ENCODE peak calls at places on chromosomes 11 and 22, in six cellular contexts. G is H1, F is tibial nerve, M is A549, Y is stomach, C is GM12878. K is an unnamed sample.

GRCh38 chr11:119585038-119585666 is 143.8 kb downstream of the NECTIN1 start:
- DNase-seq in G (peak; percentile 76), F (no peak), M (no peak), Y (peak; percentile 48), C (no peak), K (no peak)

GRCh38 chr11:126159719-126160344 is 51.6 kb downstream of the RPUSD4 start:
- DNase-seq in G (peak; percentile 76), F (no peak), M (no peak), Y (no peak), C (no peak), K (no peak)

GRCh38 chr22:30906946-30907345 is 61.6 kb downstream of the MORC2 start:
- DNase-seq in G (no peak), F (no peak), M (no peak), Y (no peak), C (no peak), K (peak; percentile 25)

GRCh38 chr11:62611705-62612365 is 740 bp downstream of the EML3 start:
- DNase-seq in G (peak; percentile 56), F (no peak), M (peak; percentile 48), Y (peak; percentile 57), C (no peak), K (peak; percentile 86)

GRCh38 chr11:64406221-64406946 is 47.4 kb downstream of the RPS6KA4 start:
- DNase-seq in G (no peak), F (no peak), M (no peak), Y (no peak), C (no peak), K (peak; percentile 78)

GRCh38 chr11:108592591-108593213 is 866 bp downstream of the EXPH5 start:
- DNase-seq in G (peak; percentile 56), F (no peak), M (no peak), Y (peak; percentile 37), C (no peak), K (no peak)

GRCh38 chr11:102680945-102681344 is 24.6 kb downstream of the MMP27 start:
- DNase-seq in G (no peak), F (no peak), M (no peak), Y (no peak), C (no peak), K (peak; percentile 82)

GRCh38 chr11:12029738-12030363 is 21.4 kb upstream of the DKK3 start:
- DNase-seq in G (no peak), F (no peak), M (no peak), Y (no peak), C (no peak), K (no peak)

GRCh38 chr11:128610765-128611617 is 23.6 kb upstream of the ETS1 start:
- DNase-seq in G (no peak), F (no peak), M (no peak), Y (no peak), C (peak; percentile 93), K (no peak)

GRCh38 chr11:128519353-128519752 is 68.0 kb downstream of the ETS1 start:
- DNase-seq in G (no peak), F (no peak), M (no peak), Y (no peak), C (no peak), K (no peak)

GRCh38 chr11:13970986-13971385 is 8.5 kb downstream of the SPON1 start:
- DNase-seq in G (peak; percentile 53), F (no peak), M (peak; percentile 41), Y (peak; percentile 42), C (no peak), K (no peak)

GRCh38 chr22:46047841-46048595 is 71.1 kb upstream of the WNT7B start:
- DNase-seq in G (no peak), F (peak; percentile 48), M (no peak), Y (peak; percentile 26), C (no peak), K (peak; percentile 72)

GRCh38 chr11:45664376-45665205 is 831 bp downstream of the CHST1 start:
- DNase-seq in G (peak; percentile 62), F (no peak), M (no peak), Y (no peak), C (no peak), K (peak; percentile 64)

GRCh38 chr22:48944756-48945620 is 882.7 kb downstream of the BRD1 start:
- DNase-seq in G (peak; percentile 42), F (no peak), M (no peak), Y (peak; percentile 15), C (no peak), K (peak; percentile 50)

GRCh38 chr11:32340181-32340580 is 95.2 kb downstream of the WT1 start:
- DNase-seq in G (no peak), F (no peak), M (no peak), Y (no peak), C (no peak), K (no peak)

GRCh38 chr22:43441751-43442150 is 29.9 kb downstream of the MPPED1 start:
- DNase-seq in G (no peak), F (no peak), M (no peak), Y (no peak), C (no peak), K (no peak)

GRCh38 chr11:97856666-97857065 is 1164.1 kb upstream of the CNTN5 start:
- DNase-seq in G (peak; percentile 46), F (no peak), M (no peak), Y (no peak), C (no peak), K (no peak)

GRCh38 chr22:20155330-20156041 is 4.6 kb upstream of the CCDC188 start:
- DNase-seq in G (no peak), F (no peak), M (no peak), Y (peak; percentile 38), C (no peak), K (no peak)

GRCh38 chr11:124892750-124893454 is 4.8 kb downstream of the ROBO4 start:
- DNase-seq in G (no peak), F (no peak), M (no peak), Y (no peak), C (no peak), K (peak; percentile 67)

GRCh38 chr11:20342347-20343279 is 20.9 kb upstream of the HTATIP2 start:
- DNase-seq in G (peak; percentile 72), F (no peak), M (no peak), Y (no peak), C (no peak), K (no peak)

GRCh38 chr11:17375547-17375946 is 12.9 kb downstream of the KCNJ11 start:
- DNase-seq in G (no peak), F (no peak), M (no peak), Y (no peak), C (no peak), K (no peak)

GRCh38 chr11:46967962-46968361 is 31.4 kb downstream of the CSTPP1 start:
- DNase-seq in G (no peak), F (no peak), M (no peak), Y (no peak), C (no peak), K (no peak)

GRCh38 chr11:33588056-33588455 is 112.6 kb downstream of the C11orf91 start:
- DNase-seq in G (no peak), F (no peak), M (no peak), Y (no peak), C (no peak), K (no peak)

GRCh38 chr22:24165673-24166072 is 15.6 kb upstream of the SUSD2 start:
- DNase-seq in G (no peak), F (no peak), M (no peak), Y (no peak), C (no peak), K (no peak)

GRCh38 chr11:45560935-45561330 is 104.5 kb downstream of the CHST1 start:
- DNase-seq in G (no peak), F (no peak), M (no peak), Y (no peak), C (no peak), K (no peak)

GRCh38 chr11:39341461-39341860 is 2118.0 kb downstream of the LRRC4C start:
- DNase-seq in G (no peak), F (no peak), M (no peak), Y (no peak), C (no peak), K (no peak)

GRCh38 chr11:133950874-133951483 is 5.8 kb downstream of the IGSF9B start:
- DNase-seq in G (peak; percentile 67), F (no peak), M (no peak), Y (no peak), C (no peak), K (no peak)

GRCh38 chr11:80995523-80995922 is 1554.7 kb upstream of the TENM4 start:
- DNase-seq in G (no peak), F (no peak), M (no peak), Y (no peak), C (no peak), K (no peak)
- TF ChIP-seq EP300 in G (no peak), F (no peak), M (no peak), Y (no peak), C (no peak), K (no peak)

DNA sequence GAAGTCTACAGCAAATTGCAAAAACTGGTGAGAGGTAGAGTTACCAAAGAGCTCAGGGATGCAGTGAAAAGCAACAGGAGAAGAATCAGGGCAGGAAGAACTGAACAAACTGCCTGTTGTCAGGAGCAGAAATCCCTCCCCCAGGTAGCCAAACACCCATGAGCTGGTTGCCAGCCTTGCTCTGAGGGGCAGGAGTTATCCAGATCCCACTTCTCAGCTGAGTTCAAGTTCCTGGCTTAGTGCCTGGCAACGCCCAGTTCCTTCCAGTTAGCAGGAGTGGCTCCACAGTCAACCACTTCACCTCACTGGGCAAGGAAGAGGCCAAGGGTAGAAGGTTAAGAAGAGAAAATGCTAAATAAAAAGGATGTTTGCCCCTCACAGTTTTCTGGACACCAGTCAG is 1.9 kb upstream of the MPZL2 start:
- DNase-seq in G (no peak), F (no peak), M (no peak), Y (peak; percentile 87), C (no peak), K (no peak)
- TF ChIP-seq EP300 in G (no peak), F (no peak), M (no peak), Y (no peak), C (no peak), K (no peak)

GRCh38 chr11:77302752-77303151 is 1.3 kb upstream of the GDPD4 start:
- DNase-seq in G (no peak), F (no peak), M (no peak), Y (no peak), C (no peak), K (no peak)
- TF ChIP-seq EP300 in G (no peak), F (no peak), M (no peak), Y (no peak), C (no peak), K (no peak)

GRCh38 chr11:68680541-68681231 is 3.7 kb upstream of the GAL start:
- DNase-seq in G (no peak), F (no peak), M (no peak), Y (no peak), C (no peak), K (peak; percentile 52)

GRCh38 chr11:68678031-68678441 is 6.3 kb upstream of the GAL start:
- DNase-seq in G (no peak), F (no peak), M (no peak), Y (no peak), C (no peak), K (peak; percentile 55)

GRCh38 chr11:68673991-68674390 is 10.4 kb upstream of the GAL start:
- DNase-seq in G (no peak), F (no peak), M (no peak), Y (no peak), C (no peak), K (no peak)

GRCh38 chr11:68674461-68674860 is 9.9 kb upstream of the GAL start:
- DNase-seq in G (no peak), F (no peak), M (no peak), Y (no peak), C (no peak), K (no peak)

DNA sequence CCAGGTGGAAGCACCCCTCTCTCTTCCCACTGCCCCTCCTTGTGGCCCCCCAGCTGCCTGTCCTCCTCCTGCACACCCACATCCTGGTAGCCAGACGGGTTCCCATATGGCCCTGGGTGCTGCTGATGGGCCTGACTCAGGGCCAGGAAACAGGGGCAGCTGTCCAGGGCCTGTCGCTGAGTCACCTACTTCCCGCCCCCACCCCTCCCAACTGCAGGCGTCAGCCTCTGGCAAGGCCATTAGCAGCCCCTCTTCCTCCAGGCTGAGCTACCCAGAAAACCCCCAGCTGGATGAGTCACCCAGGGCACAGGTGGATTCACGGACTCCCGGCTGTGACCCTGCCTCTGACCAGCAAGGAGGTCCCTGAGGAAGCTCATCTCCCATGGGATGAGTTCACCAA is 6.9 kb upstream of the GAL start:
- DNase-seq in G (no peak), F (no peak), M (peak; percentile 72), Y (no peak), C (no peak), K (peak; percentile 63)
- TF ChIP-seq EP300 in G (no peak), F (no peak), M (no peak), Y (no peak), C (no peak), K (no peak)

K was measured in sigmoid colon.